ENCODE peak calls at places on chromosomes 16 and 17, in five cellular contexts. H, X, A, S and B are unnamed samples.

GRCh38 chr16:75296606-75297005 is 45.2 kb upstream of the BCAR1 start:
- DNase-seq in H (no peak), X (no peak), A (peak), S (peak), B (no peak)

GRCh38 chr17:78589031-78589675 is 12.0 kb upstream of the DNAH17 start:
- DNase-seq in H (no peak), X (no peak), A (no peak), S (no peak), B (no peak)

GRCh38 chr16:27326738-27327585 is 13.2 kb downstream of the IL4R start:
- DNase-seq in H (peak), X (peak), A (peak), S (peak), B (no peak)

GRCh38 chr16:25140459-25140858 is 28.9 kb downstream of the LCMT1 start:
- DNase-seq in H (no peak), X (no peak), A (peak), S (no peak), B (no peak)

GRCh38 chr17:74585711-74586110 is 6.4 kb downstream of the CD300LD start:
- DNase-seq in H (no peak), X (no peak), A (no peak), S (no peak), B (no peak)

GRCh38 chr16:11354733-11355574 is 9.7 kb downstream of the RMI2 start:
- DNase-seq in H (peak), X (peak), A (peak), S (no peak), B (peak)

GRCh38 chr17:35588196-35588920 is 1.2 kb downstream of the AP2B1 start:
- DNase-seq in H (no peak), X (no peak), A (peak), S (peak), B (no peak)

GRCh38 chr17:56756536-56756935 is 77.2 kb downstream of the C17orf67 start:
- DNase-seq in H (no peak), X (no peak), A (peak), S (peak), B (no peak)

GRCh38 chr17:76490112-76490710 is 11.0 kb downstream of the RHBDF2 start:
- DNase-seq in H (no peak), X (no peak), A (no peak), S (no peak), B (no peak)

GRCh38 chr16:79013004-79013403 is 587.5 kb downstream of the MAF start:
- DNase-seq in H (no peak), X (no peak), A (no peak), S (no peak), B (no peak)

GRCh38 chr16:21628196-21628726 is 24.1 kb downstream of the IGSF6 start:
- DNase-seq in H (no peak), X (no peak), A (no peak), S (no peak), B (no peak)

GRCh38 chr17:18933102-18934058 is 18.6 kb upstream of the SLC5A10 start:
- DNase-seq in H (no peak), X (no peak), A (no peak), S (no peak), B (no peak)

GRCh38 chr16:17469011-17469741 is 1.6 kb downstream of the XYLT1 start:
- DNase-seq in H (no peak), X (peak), A (peak), S (peak), B (no peak)

GRCh38 chr16:78448658-78449327 is 349.3 kb downstream of the WWOX start:
- DNase-seq in H (no peak), X (no peak), A (no peak), S (no peak), B (no peak)

GRCh38 chr16:9160551-9160911 is 69.1 kb downstream of the HAPSTR1 start:
- DNase-seq in H (no peak), X (no peak), A (no peak), S (no peak), B (no peak)

GRCh38 chr16:15427648-15428239 is 6.6 kb upstream of the BMERB1 start:
- DNase-seq in H (peak), X (peak), A (peak), S (peak), B (peak)

GRCh38 chr16:68790130-68790761 is 53.1 kb upstream of the TANGO6 start:
- DNase-seq in H (no peak), X (peak), A (peak), S (peak), B (no peak)

GRCh38 chr17:8117367-8117979 is 841 bp downstream of the ALOXE3 start:
- DNase-seq in H (no peak), X (no peak), A (no peak), S (no peak), B (no peak)

GRCh38 chr17:1714980-1715802 is 5.0 kb upstream of the TLCD2 start:
- DNase-seq in H (peak), X (peak), A (peak), S (peak), B (peak)

GRCh38 chr16:50961944-50962343 is 189.1 kb downstream of the SALL1 start:
- DNase-seq in H (no peak), X (no peak), A (no peak), S (no peak), B (no peak)

GRCh38 chr16:88482630-88483391 is 29.7 kb downstream of the ZFPM1 start:
- DNase-seq in H (no peak), X (no peak), A (no peak), S (no peak), B (no peak)

GRCh38 chr16:81575834-81576233 is 131.2 kb downstream of the CMIP start:
- DNase-seq in H (no peak), X (no peak), A (no peak), S (no peak), B (no peak)

GRCh38 chr17:64315032-64315490 is 52.0 kb upstream of the TEX2 start:
- DNase-seq in H (no peak), X (peak), A (peak), S (peak), B (no peak)

GRCh38 chr16:10015397-10015796 is 166.8 kb downstream of the GRIN2A start:
- DNase-seq in H (no peak), X (no peak), A (no peak), S (no peak), B (no peak)

GRCh38 chr17:77462101-77462500 is 321.3 kb downstream of the SEC14L1 start:
- DNase-seq in H (peak), X (no peak), A (no peak), S (no peak), B (no peak)

GRCh38 chr16:1567988-1568387 is 34.5 kb downstream of the TMEM204 start:
- DNase-seq in H (no peak), X (no peak), A (no peak), S (no peak), B (no peak)

GRCh38 chr17:77735341-77736206 is 222.9 kb upstream of the TNRC6C start:
- DNase-seq in H (no peak), X (peak), A (peak), S (peak), B (no peak)

GRCh38 chr16:87550510-87550961 is 51.8 kb upstream of the JPH3 start:
- DNase-seq in H (peak), X (peak), A (peak), S (peak), B (peak)

GRCh38 chr17:34781571-34782108 is 179.6 kb downstream of the CCT6B start:
- DNase-seq in H (no peak), X (no peak), A (peak), S (peak), B (no peak)

GRCh38 chr16:50478021-50478772 is 70.0 kb upstream of the NKD1 start:
- DNase-seq in H (no peak), X (no peak), A (no peak), S (no peak), B (no peak)